ENCODE peak calls at places on chromosome 19, in seven cellular contexts. C is mammary epithelial cell, J is suprapubic skin, O is Panc1, U is left ventricle myocardium inferior, H is transverse colon, R is body of pancreas. G is an unnamed sample.

GRCh38 chr19:38975214-38975860 is at the start of gene FBXO17:
- DNase-seq in C (peak; percentile 68), U (peak; percentile 52), O (peak; percentile 81), R (peak; percentile 48), H (peak; percentile 27), J (peak; percentile 72), G (no peak)

GRCh38 chr19:37902668-37903067 is 3.7 kb downstream of the WDR87 start:
- DNase-seq in U (peak; percentile 66), J (peak; percentile 80), O (peak; percentile 60), H (peak; percentile 89), C (peak; percentile 66), R (peak; percentile 88), G (peak; percentile 57)

GRCh38 chr19:3471954-3472655 is 8.2 kb downstream of the SMIM24 start:
- DNase-seq in U (peak; percentile 44), R (no peak), O (no peak), C (no peak), J (no peak), H (peak; percentile 32), G (no peak)

GRCh38 chr19:13835791-13836723 is 40.8 kb downstream of the ZSWIM4 start:
- DNase-seq in U (peak; percentile 62), O (no peak), C (no peak), H (no peak), R (peak; percentile 65), J (peak; percentile 84), G (no peak)

GRCh38 chr19:3366761-3367571 is 583 bp downstream of the NFIC start:
- DNase-seq in H (peak; percentile 54), R (peak; percentile 76), O (no peak), U (peak; percentile 56), C (peak; percentile 18), J (no peak), G (no peak)

GRCh38 chr19:33393286-33394005 is 19.9 kb downstream of the CEBPG start:
- DNase-seq in C (no peak), J (peak; percentile 64), U (peak; percentile 16), O (no peak), R (no peak), H (no peak), G (no peak)

GRCh38 chr19:17616961-17617806 is 61.7 kb downstream of the COLGALT1 start:
- DNase-seq in C (peak; percentile 51), J (no peak), U (no peak), H (no peak), O (peak; percentile 10), R (no peak), G (no peak)

GRCh38 chr19:13017306-13018036 is 22.2 kb downstream of the NFIX start:
- DNase-seq in H (no peak), U (no peak), J (no peak), O (no peak), C (peak; percentile 43), R (no peak), G (no peak)

GRCh38 chr19:3115916-3116602 is 19.8 kb upstream of the GNA15 start:
- DNase-seq in J (no peak), U (no peak), H (no peak), C (peak; percentile 52), O (no peak), R (no peak), G (no peak)

GRCh38 chr19:47407417-47407774 is 11.9 kb downstream of the MEIS3 start:
- DNase-seq in H (no peak), J (no peak), O (no peak), U (no peak), C (no peak), R (no peak), G (no peak)

GRCh38 chr19:41039806-41040205 is 48.4 kb upstream of the CYP2A13 start:
- DNase-seq in U (no peak), C (no peak), J (no peak), R (no peak), O (no peak), H (no peak), G (no peak)

GRCh38 chr19:50633973-50634372 is 5.7 kb downstream of the SYT3 start:
- DNase-seq in H (no peak), C (no peak), U (no peak), O (no peak), J (no peak), R (no peak), G (no peak)

GRCh38 chr19:3224346-3225325 is at the start of gene CELF5:
- DNase-seq in J (no peak), H (peak; percentile 53), U (peak; percentile 38), O (no peak), C (no peak), R (peak; percentile 45), G (no peak)

DNA sequence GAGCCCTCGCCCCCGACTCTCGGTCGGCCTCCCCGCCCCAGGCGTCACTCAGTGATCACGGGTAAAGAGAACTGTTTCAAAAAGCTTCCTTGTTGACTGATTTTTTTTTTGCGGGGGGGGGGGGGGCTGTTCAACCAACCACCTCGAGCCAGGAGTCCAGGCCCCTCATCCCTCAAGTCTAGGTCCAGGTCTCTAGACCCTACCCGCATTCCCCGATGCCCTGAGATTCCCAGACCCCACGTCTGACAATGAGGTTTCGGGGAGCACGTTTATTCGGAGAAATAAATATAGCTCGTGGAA is 4.3 kb downstream of the HRC start:
- DNase-seq in O (no peak), H (no peak), C (no peak), J (no peak), U (no peak), R (no peak), G (no peak)
- H3K27me3 ChIP-seq in O (no peaks in the 10 kb centered on the region), H (no peaks in the 10 kb centered on the region), C (no peaks in the 10 kb centered on the region), J (no peaks in the 10 kb centered on the region), U (no peaks in the 10 kb centered on the region), R (no peaks in the 10 kb centered on the region), G (no peaks in the 10 kb centered on the region)

DNA sequence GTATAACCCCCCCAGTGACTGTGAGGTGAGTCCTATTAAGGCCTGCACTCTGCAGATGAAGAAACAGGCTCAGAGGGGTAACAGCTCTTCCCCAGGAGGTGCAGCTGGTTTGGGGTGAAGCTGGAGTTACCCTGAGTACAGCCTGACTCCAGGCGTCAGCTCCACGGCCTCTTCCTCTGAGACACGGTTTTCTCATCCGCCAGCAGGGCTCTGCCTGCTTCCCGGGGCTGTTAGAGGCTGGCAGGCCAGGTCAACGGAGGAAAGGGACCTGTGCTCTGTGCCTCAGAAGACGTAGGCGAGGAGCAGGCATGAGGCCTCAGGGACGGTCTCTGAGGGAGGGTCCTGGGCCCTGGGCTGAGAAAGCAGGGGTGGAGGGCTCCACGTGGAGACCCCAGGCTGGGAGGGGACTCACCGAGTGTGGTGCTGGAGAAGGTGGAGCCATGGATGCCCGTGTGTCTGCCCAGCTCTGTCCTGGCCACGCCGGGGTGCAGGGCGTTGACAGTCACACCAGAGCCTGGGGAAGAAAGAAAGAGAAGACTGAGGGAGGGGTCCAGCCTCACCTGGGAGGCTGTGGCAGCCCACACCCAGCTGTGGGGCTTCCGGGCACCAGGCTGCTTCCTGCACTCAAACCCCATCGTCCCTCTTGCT is 9.0 kb upstream of the GP6 start:
- DNase-seq in R (no peak), C (no peak), J (no peak), O (no peak), H (no peak), U (no peak), G (no peak)
- H3K4me3 ChIP-seq in R (no peak overlapping the region), C (no peak overlapping the region), J (no peak overlapping the region), O (no peak overlapping the region), H (no peak overlapping the region), U (no peak overlapping the region), G (no peak overlapping the region)

DNA sequence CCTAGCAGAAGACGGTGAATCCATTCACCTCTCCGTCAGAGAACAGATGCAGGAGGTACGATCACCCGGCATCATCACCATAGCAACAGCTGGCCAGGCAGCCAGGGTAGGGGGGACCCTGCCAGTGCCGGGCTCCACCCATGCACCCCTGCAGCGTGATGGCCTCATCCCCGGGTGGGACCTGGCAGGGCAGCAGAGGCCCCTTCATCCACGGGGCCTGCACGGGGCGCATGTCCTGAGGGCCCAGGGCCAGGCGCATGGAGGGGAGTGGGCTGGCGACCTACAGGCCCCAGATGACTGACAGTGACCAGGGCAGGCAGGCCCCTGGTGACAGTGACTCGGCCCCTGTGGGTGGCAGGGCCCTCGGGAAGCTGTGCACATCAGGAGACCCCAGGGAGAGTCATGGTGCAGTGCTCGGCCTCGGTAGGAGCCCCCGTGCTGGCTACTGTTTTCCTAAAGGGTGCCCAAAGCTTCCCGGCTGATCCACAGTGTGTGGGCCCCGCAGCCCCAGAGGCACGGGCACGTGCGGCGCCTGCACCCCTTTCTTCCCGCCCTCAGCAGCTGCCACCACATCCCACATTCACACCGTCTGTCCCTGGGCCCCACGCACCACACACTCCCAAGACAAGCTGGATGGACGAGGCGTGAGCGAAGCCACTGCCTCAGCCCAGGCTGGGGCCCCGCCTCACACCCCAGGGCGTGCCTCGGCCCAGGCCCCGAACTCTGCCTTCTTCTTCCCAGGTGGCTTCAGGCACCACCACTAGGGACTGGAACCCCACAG is 4.8 kb downstream of the RNF126 start:
- DNase-seq in C (no peak), H (no peak), J (no peak), U (no peak), R (no peak), O (no peak), G (no peak)
- H3K27ac ChIP-seq in C (peak overlapping the region; percentile 42), H (no peak overlapping the region), J (peak overlapping the region; percentile 96), U (peak overlapping the region; percentile 90), R (no peak overlapping the region), O (no peak overlapping the region), G (no peak overlapping the region)

GRCh38 chr19:4583961-4584669 is 24.6 kb upstream of the SEMA6B start:
- DNase-seq in R (no peak), J (no peak), C (peak; percentile 46), U (no peak), O (no peak), H (no peak), G (no peak)
- H3K27me3 ChIP-seq in R (peaks cover 20% of the 10 kb centered on the region), J (peaks cover 69% of the 10 kb centered on the region), C (peaks cover 12% of the 10 kb centered on the region), U (peaks cover 78% of the 10 kb centered on the region), O (no peaks in the 10 kb centered on the region), H (peaks cover 89% of the 10 kb centered on the region), G (no peaks in the 10 kb centered on the region)

GRCh38 chr19:18761531-18762110 is 29.5 kb downstream of the COMP start:
- DNase-seq in O (no peak), U (no peak), J (no peak), C (no peak), R (no peak), H (no peak), G (no peak)
- H3K4me3 ChIP-seq in O (no peak overlapping the region), U (no peak overlapping the region), J (peak overlapping the region; percentile 3), C (peak overlapping the region; percentile 14), R (no peak overlapping the region), H (no peak overlapping the region), G (no peak overlapping the region)